ENCODE peak calls at places on chromosomes 4 and X, in six cellular contexts. H is CD8-positive, alpha-beta memory T cell; U is testis; A is left lung; J is uterus; C is prostate gland. S is an unnamed sample.

GRCh38 chr4:182486895-182487294 is 243.7 kb downstream of the TENM3 start:
- DNase-seq in H (no peak), U (no peak), A (no peak), J (no peak), C (no peak), S (no peak)

GRCh38 chr4:145531193-145531592 is 49.5 kb downstream of the SMAD1 start:
- DNase-seq in H (no peak), U (no peak), A (no peak), J (no peak), C (no peak), S (no peak)

GRCh38 chrX:19440713-19441112 is 74.6 kb downstream of the MAP3K15 start:
- DNase-seq in H (no peak), U (peak; percentile 23), A (no peak), J (no peak), C (no peak), S (no peak)

GRCh38 chr4:147969573-147969972 is 237.7 kb downstream of the ARHGAP10 start:
- DNase-seq in H (no peak), U (peak; percentile 48), A (no peak), J (no peak), C (no peak), S (no peak)

GRCh38 chrX:121260568-121261240 is 213.3 kb downstream of the GLUD2 start:
- DNase-seq in H (no peak), U (no peak), A (no peak), J (no peak), C (no peak), S (no peak)

GRCh38 chr4:40576651-40577480 is 52.8 kb downstream of the RBM47 start:
- DNase-seq in H (no peak), U (peak; percentile 73), A (peak; percentile 91), J (peak; percentile 25), C (peak; percentile 86), S (no peak)

GRCh38 chrX:5957506-5957905 is 271.2 kb downstream of the NLGN4X start:
- DNase-seq in H (no peak), U (no peak), A (no peak), J (no peak), C (no peak), S (no peak)

GRCh38 chr4:140296871-140297570 is 76.4 kb upstream of the SCOC start:
- DNase-seq in H (no peak), U (peak; percentile 47), A (no peak), J (peak; percentile 73), C (no peak), S (peak; percentile 40)

GRCh38 chr4:185235480-185236154 is 26.2 kb downstream of the SNX25 start:
- DNase-seq in H (no peak), U (no peak), A (no peak), J (no peak), C (no peak), S (no peak)

GRCh38 chr4:43224591-43224990 is 332.1 kb downstream of the GRXCR1 start:
- DNase-seq in H (no peak), U (no peak), A (no peak), J (no peak), C (no peak), S (no peak)

GRCh38 chr4:156656911-156657310 is 314.7 kb downstream of the PDGFC start:
- DNase-seq in H (no peak), U (no peak), A (no peak), J (no peak), C (no peak), S (no peak)

GRCh38 chrX:117910216-117910615 is 206.4 kb downstream of the KLHL13 start:
- DNase-seq in H (no peak), U (no peak), A (no peak), J (no peak), C (no peak), S (no peak)

GRCh38 chrX:10892605-10893225 is 218.4 kb upstream of the HCCS start:
- DNase-seq in H (no peak), U (no peak), A (no peak), J (no peak), C (no peak), S (no peak)

GRCh38 chr4:186770446-186771175 is 47.0 kb upstream of the FAT1 start:
- DNase-seq in H (no peak), U (no peak), A (no peak), J (no peak), C (no peak), S (no peak)

GRCh38 chr4:186765138-186765537 is 41.5 kb upstream of the FAT1 start:
- DNase-seq in H (no peak), U (no peak), A (no peak), J (no peak), C (no peak), S (peak; percentile 30)

GRCh38 chr4:186764457-186764856 is 40.8 kb upstream of the FAT1 start:
- DNase-seq in H (no peak), U (no peak), A (no peak), J (no peak), C (no peak), S (no peak)

GRCh38 chr4:186765673-186766546 is 42.3 kb upstream of the FAT1 start:
- DNase-seq in H (no peak), U (no peak), A (no peak), J (no peak), C (no peak), S (no peak)

GRCh38 chr4:186767794-186768193 is 44.1 kb upstream of the FAT1 start:
- DNase-seq in H (no peak), U (no peak), A (no peak), J (no peak), C (no peak), S (no peak)
- H3K27me3 ChIP-seq in H (no peaks in the 10 kb centered on the region), U (no peaks in the 10 kb centered on the region), A (no peaks in the 10 kb centered on the region), J (no peaks in the 10 kb centered on the region), C (no peaks in the 10 kb centered on the region), S (no peaks in the 10 kb centered on the region)

GRCh38 chr4:24561438-24562139 is 22.8 kb downstream of the DHX15 start:
- DNase-seq in H (no peak), U (no peak), A (no peak), J (no peak), C (no peak), S (no peak)
- H3K36me3 ChIP-seq in H (peaks cover 6% of the 10 kb centered on the region), U (no peaks in the 10 kb centered on the region), A (peaks cover 34% of the 10 kb centered on the region), J (no peaks in the 10 kb centered on the region), C (no peaks in the 10 kb centered on the region), S (peaks cover 7% of the 10 kb centered on the region)

GRCh38 chr4:55125763-55126541 is 557 bp upstream of the KDR start:
- DNase-seq in H (no peak), U (no peak), A (no peak), J (peak; percentile 27), C (peak; percentile 17), S (peak; percentile 32)
- H3K27me3 ChIP-seq in H (no peaks in the 10 kb centered on the region), U (no peaks in the 10 kb centered on the region), A (no peaks in the 10 kb centered on the region), J (no peaks in the 10 kb centered on the region), C (no peaks in the 10 kb centered on the region), S (peaks cover 17% of the 10 kb centered on the region)

GRCh38 chr4:114192854-114193253 is 213.4 kb upstream of the ARSJ start:
- DNase-seq in H (no peak), U (no peak), A (no peak), J (no peak), C (no peak), S (no peak)
- H3K36me3 ChIP-seq in H (no peaks in the 10 kb centered on the region), U (no peaks in the 10 kb centered on the region), A (no peaks in the 10 kb centered on the region), J (no peaks in the 10 kb centered on the region), C (no peaks in the 10 kb centered on the region), S (no peaks in the 10 kb centered on the region)